ENCODE peak calls at places on chromosomes 13 and 19, in five cellular contexts. Q is IMR-90, J is K562, H is A549, E is GM12878. L is an unnamed sample.

GRCh38 chr19:43316591-43317319 is 36.7 kb upstream of the CD177 start:
- DNase-seq in Q (peak; percentile 45), J (peak; percentile 77), H (peak; percentile 66), E (no peak), L (peak; percentile 44)

GRCh38 chr13:107864543-107865460 is 350.5 kb downstream of the LIG4 start:
- DNase-seq in Q (peak; percentile 86), J (peak; percentile 95), H (peak; percentile 35), E (no peak), L (peak; percentile 29)

GRCh38 chr13:101488734-101489133 is 36.3 kb downstream of the ITGBL1 start:
- DNase-seq in Q (no peak), J (no peak), H (no peak), E (no peak), L (no peak)

GRCh38 chr19:23698711-23699520 is 11.9 kb upstream of the ZNF675 start:
- DNase-seq in Q (no peak), J (peak; percentile 66), H (no peak), E (no peak), L (peak; percentile 42)

GRCh38 chr19:6828306-6828697 is 55.8 kb downstream of the VAV1 start:
- DNase-seq in Q (no peak), J (peak; percentile 54), H (peak; percentile 84), E (no peak), L (no peak)

GRCh38 chr13:51276684-51277083 is 54.5 kb downstream of the FAM124A start:
- DNase-seq in Q (no peak), J (no peak), H (no peak), E (no peak), L (no peak)

GRCh38 chr13:105598551-105598950 is 936.9 kb downstream of the EFNB2 start:
- DNase-seq in Q (peak; percentile 52), J (no peak), H (no peak), E (no peak), L (no peak)

GRCh38 chr19:14731200-14731599 is 41.4 kb downstream of the ZNF333 start:
- DNase-seq in Q (no peak), J (peak; percentile 12), H (peak; percentile 37), E (no peak), L (no peak)

GRCh38 chr13:113879017-113879416 is 15.1 kb upstream of the GAS6 start:
- DNase-seq in Q (no peak), J (no peak), H (no peak), E (no peak), L (no peak)

GRCh38 chr13:98525452-98525851 is 51.5 kb downstream of the STK24 start:
- DNase-seq in Q (no peak), J (no peak), H (no peak), E (no peak), L (no peak)

GRCh38 chr13:36872621-36873020 is 47.4 kb downstream of the SMAD9 start:
- DNase-seq in Q (no peak), J (no peak), H (no peak), E (no peak), L (no peak)

GRCh38 chr19:15323496-15324235 is 8.7 kb downstream of the BRD4 start:
- DNase-seq in Q (peak; percentile 53), J (peak; percentile 28), H (no peak), E (no peak), L (no peak)

GRCh38 chr19:44072543-44073401 is 813 bp downstream of the ZNF284 start:
- DNase-seq in Q (no peak), J (peak; percentile 6), H (no peak), E (no peak), L (peak; percentile 49)

GRCh38 chr13:52711277-52711676 is 28.3 kb downstream of the CNMD start:
- DNase-seq in Q (no peak), J (no peak), H (no peak), E (no peak), L (peak; percentile 39)

GRCh38 chr13:50511877-50512332 is 331.6 kb downstream of the DLEU7 start:
- DNase-seq in Q (no peak), J (peak; percentile 43), H (no peak), E (peak; percentile 12), L (no peak)

GRCh38 chr13:36421447-36421846 is 10.8 kb upstream of the CCNA1 start:
- DNase-seq in Q (no peak), J (no peak), H (no peak), E (no peak), L (no peak)

GRCh38 chr13:46903748-46904147 is 6.9 kb upstream of the HTR2A start:
- DNase-seq in Q (peak; percentile 17), J (no peak), H (no peak), E (no peak), L (no peak)

GRCh38 chr19:54674021-54674617 is 11.3 kb downstream of the LILRB4 start:
- DNase-seq in Q (no peak), J (peak; percentile 75), H (peak; percentile 66), E (no peak), L (peak; percentile 24)

GRCh38 chr19:16920816-16921529 is 32.2 kb downstream of the F2RL3 start:
- DNase-seq in Q (peak; percentile 88), J (peak; percentile 96), H (no peak), E (no peak), L (no peak)

GRCh38 chr13:34155931-34156607 is 338.1 kb downstream of the RFC3 start:
- DNase-seq in Q (peak; percentile 39), J (no peak), H (peak; percentile 68), E (no peak), L (no peak)

GRCh38 chr19:10112037-10112751 is 701 bp downstream of the P2RY11 start:
- DNase-seq in Q (no peak), J (peak; percentile 41), H (peak; percentile 50), E (no peak), L (peak; percentile 28)

GRCh38 chr13:30006246-30006645 is 155.8 kb upstream of the UBL3 start:
- DNase-seq in Q (no peak), J (no peak), H (no peak), E (no peak), L (no peak)

GRCh38 chr13:37476874-37477273 is 121.7 kb downstream of the POSTN start:
- DNase-seq in Q (peak; percentile 83), J (no peak), H (no peak), E (no peak), L (no peak)

GRCh38 chr13:95627590-95627989 is 16.9 kb downstream of the DZIP1 start:
- DNase-seq in Q (peak; percentile 79), J (no peak), H (no peak), E (no peak), L (no peak)

GRCh38 chr19:49930483-49931011 is 1.2 kb upstream of the NUP62 start:
- DNase-seq in Q (no peak), J (peak; percentile 87), H (peak; percentile 50), E (no peak), L (no peak)

GRCh38 chr13:30037306-30037705 is 186.9 kb upstream of the UBL3 start:
- DNase-seq in Q (no peak), J (no peak), H (no peak), E (no peak), L (peak; percentile 51)

GRCh38 chr13:97809576-97809975 is 143.9 kb upstream of the IPO5 start:
- DNase-seq in Q (peak; percentile 6), J (no peak), H (no peak), E (no peak), L (no peak)

DNA sequence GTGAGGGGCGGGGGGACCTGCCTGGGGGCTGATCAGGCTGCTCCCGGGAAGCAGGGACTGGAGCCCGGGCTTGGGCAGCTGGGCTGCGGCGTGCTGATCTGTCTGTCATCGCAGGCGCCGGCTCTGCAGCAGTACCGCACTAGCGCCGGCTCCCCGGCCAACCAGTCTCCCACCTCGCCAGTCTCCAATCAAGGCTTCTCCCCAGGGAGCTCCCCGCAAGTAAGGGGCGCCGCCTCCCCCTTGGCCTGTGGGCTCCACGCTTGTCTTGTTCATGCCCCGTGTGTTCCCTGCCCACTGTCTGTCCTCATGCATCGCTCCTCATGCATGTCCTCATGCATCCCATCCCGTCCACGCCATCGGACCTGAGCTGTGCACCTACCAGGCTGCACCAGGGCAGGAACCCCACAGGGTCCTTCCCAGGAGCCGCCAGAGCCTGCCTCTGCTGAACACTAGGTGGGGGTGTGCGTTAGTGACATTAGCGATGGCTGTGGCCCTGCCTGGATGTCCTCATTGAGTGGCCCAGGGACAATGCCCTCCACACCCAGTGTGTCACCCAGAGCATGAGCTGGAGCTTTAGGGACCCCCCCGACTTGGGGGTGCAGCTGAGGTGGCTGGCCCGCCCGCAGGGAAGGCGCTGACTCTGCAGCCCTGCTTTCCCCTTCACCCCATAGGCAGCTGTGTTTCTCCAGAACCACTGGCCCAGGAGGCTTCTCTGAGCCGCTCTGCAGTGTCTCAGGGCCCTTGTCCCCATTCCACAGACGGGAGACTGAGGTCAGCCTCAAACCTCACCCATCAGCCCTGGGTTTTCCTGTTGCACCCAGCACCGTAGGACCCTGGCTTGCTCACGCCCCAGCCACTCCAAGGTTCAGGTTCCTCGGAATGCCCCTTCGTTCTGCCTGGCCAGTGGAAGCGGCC is 19.5 kb downstream of the COMP start:
- DNase-seq in Q (no peak), J (peak; percentile 63), H (no peak), E (no peak), L (no peak)
- TF ChIP-seq RCOR1 in Q (no peak), J (no peak), H (no peak), E (no peak), L (no peak)

GRCh38 chr13:110829486-110829885 is 85.4 kb downstream of the ANKRD10 start:
- DNase-seq in Q (no peak), J (no peak), H (no peak), E (no peak), L (no peak)
- TF ChIP-seq RCOR1 in Q (no peak), J (no peak), H (no peak), E (no peak), L (no peak)

GRCh38 chr19:934865-935422 is 9.1 kb downstream of the ARID3A start:
- DNase-seq in Q (peak; percentile 49), J (no peak), H (peak; percentile 38), E (no peak), L (peak; percentile 85)
- TF ChIP-seq RCOR1 in Q (no peak), J (no peak), H (no peak), E (no peak), L (peak; percentile 24)

GRCh38 chr13:76812971-76813691 is 73.1 kb downstream of the KCTD12 start:
- DNase-seq in Q (no peak), J (no peak), H (no peak), E (no peak), L (no peak)
- TF ChIP-seq RCOR1 in Q (no peak), J (no peak), H (no peak), E (no peak), L (no peak)

GRCh38 chr19:35944553-35944952 is 8.4 kb downstream of the LRFN3 start:
- DNase-seq in Q (no peak), J (peak; percentile 23), H (no peak), E (no peak), L (no peak)

GRCh38 chr19:35945121-35945792 is 9.1 kb downstream of the LRFN3 start:
- DNase-seq in Q (no peak), J (no peak), H (no peak), E (no peak), L (no peak)

GRCh38 chr19:35943542-35944301 is 7.5 kb downstream of the LRFN3 start:
- DNase-seq in Q (no peak), J (no peak), H (no peak), E (no peak), L (no peak)

GRCh38 chr19:35949131-35949530 is 13.0 kb downstream of the LRFN3 start:
- DNase-seq in Q (no peak), J (no peak), H (peak; percentile 42), E (no peak), L (no peak)

GRCh38 chr19:35946203-35946602 is 10.0 kb downstream of the LRFN3 start:
- DNase-seq in Q (no peak), J (no peak), H (no peak), E (no peak), L (no peak)
- TF ChIP-seq RCOR1 in Q (no peak), J (no peak), H (no peak), E (no peak), L (no peak)

GRCh38 chr19:4493104-4493928 is 21.2 kb downstream of the HDGFL2 start:
- DNase-seq in Q (no peak), J (no peak), H (no peak), E (no peak), L (no peak)
- TF ChIP-seq RCOR1 in Q (no peak), J (no peak), H (no peak), E (no peak), L (no peak)